ENCODE peak calls at places on chromosomes 3 and 15, in eight cellular contexts. One of them, this sample, is unnamed.
A peak's percentile ranks its signal among the peaks of the same experiment; 100 is the strongest.

GRCh38 chr15:40182358-40183029 is 21.6 kb downstream of the BUB1B start:
- DNase-seq in Daoy: no peak
- DNase-seq in transverse colon: no peak
- DNase-seq in posterior cingulate gyrus: no peak
- DNase-seq in astrocyte of the spinal cord: peak; percentile 24
- DNase-seq in GM23338: no peak
- DNase-seq in activated CD4-positive, alpha-beta T cell treated with anti-CD3 and anti-CD28 coated beads, Interleukin-2, amount 10 ng/mL, durations not matched to agents 7 days and 5 days: no peak
- DNase-seq in endodermal cell: no peak
- DNase-seq in this sample: no peak

GRCh38 chr15:90211440-90212168 is 10.5 kb downstream of the SEMA4B start:
- DNase-seq in activated CD4-positive, alpha-beta T cell treated with anti-CD3 and anti-CD28 coated beads, Interleukin-2, amount 10 ng/mL, durations not matched to agents 7 days and 5 days: no peak
- DNase-seq in Daoy: peak; percentile 95
- DNase-seq in astrocyte of the spinal cord: peak; percentile 60
- DNase-seq in posterior cingulate gyrus: no peak
- DNase-seq in GM23338: no peak
- DNase-seq in transverse colon: peak; percentile 90
- DNase-seq in endodermal cell: no peak
- DNase-seq in this sample: peak; percentile 36

GRCh38 chr15:95440712-95441111 is 889.8 kb upstream of the NR2F2 start:
- DNase-seq in GM23338: no peak
- DNase-seq in transverse colon: no peak
- DNase-seq in activated CD4-positive, alpha-beta T cell treated with anti-CD3 and anti-CD28 coated beads, Interleukin-2, amount 10 ng/mL, durations not matched to agents 7 days and 5 days: no peak
- DNase-seq in endodermal cell: no peak
- DNase-seq in Daoy: no peak
- DNase-seq in astrocyte of the spinal cord: no peak
- DNase-seq in posterior cingulate gyrus: no peak
- DNase-seq in this sample: no peak

GRCh38 chr15:69082556-69082955 is 68.1 kb downstream of the NOX5 start:
- DNase-seq in posterior cingulate gyrus: no peak
- DNase-seq in Daoy: no peak
- DNase-seq in GM23338: no peak
- DNase-seq in activated CD4-positive, alpha-beta T cell treated with anti-CD3 and anti-CD28 coated beads, Interleukin-2, amount 10 ng/mL, durations not matched to agents 7 days and 5 days: no peak
- DNase-seq in astrocyte of the spinal cord: no peak
- DNase-seq in transverse colon: no peak
- DNase-seq in endodermal cell: no peak
- DNase-seq in this sample: no peak

GRCh38 chr3:127141921-127142730 is 50.8 kb upstream of the PRR23E start:
- DNase-seq in activated CD4-positive, alpha-beta T cell treated with anti-CD3 and anti-CD28 coated beads, Interleukin-2, amount 10 ng/mL, durations not matched to agents 7 days and 5 days: no peak
- DNase-seq in astrocyte of the spinal cord: no peak
- DNase-seq in endodermal cell: peak; percentile 67
- DNase-seq in Daoy: peak; percentile 29
- DNase-seq in GM23338: no peak
- DNase-seq in transverse colon: peak; percentile 73
- DNase-seq in posterior cingulate gyrus: no peak
- DNase-seq in this sample: no peak

GRCh38 chr15:59168536-59168935 is 38.1 kb upstream of the LDHAL6B start:
- DNase-seq in Daoy: peak; percentile 65
- DNase-seq in astrocyte of the spinal cord: no peak
- DNase-seq in GM23338: no peak
- DNase-seq in posterior cingulate gyrus: no peak
- DNase-seq in endodermal cell: no peak
- DNase-seq in activated CD4-positive, alpha-beta T cell treated with anti-CD3 and anti-CD28 coated beads, Interleukin-2, amount 10 ng/mL, durations not matched to agents 7 days and 5 days: no peak
- DNase-seq in transverse colon: no peak
- DNase-seq in this sample: peak; percentile 67

GRCh38 chr3:25664066-25664809 is 469 bp downstream of the TOP2B start:
- DNase-seq in transverse colon: peak; percentile 77
- DNase-seq in GM23338: peak; percentile 72
- DNase-seq in endodermal cell: peak; percentile 87
- DNase-seq in Daoy: peak; percentile 59
- DNase-seq in activated CD4-positive, alpha-beta T cell treated with anti-CD3 and anti-CD28 coated beads, Interleukin-2, amount 10 ng/mL, durations not matched to agents 7 days and 5 days: peak; percentile 53
- DNase-seq in astrocyte of the spinal cord: peak; percentile 46
- DNase-seq in posterior cingulate gyrus: peak; percentile 69
- DNase-seq in this sample: peak; percentile 81

GRCh38 chr3:13379191-13379830 is 40.8 kb downstream of the NUP210 start:
- DNase-seq in astrocyte of the spinal cord: peak; percentile 85
- DNase-seq in endodermal cell: no peak
- DNase-seq in Daoy: peak; percentile 70
- DNase-seq in GM23338: no peak
- DNase-seq in activated CD4-positive, alpha-beta T cell treated with anti-CD3 and anti-CD28 coated beads, Interleukin-2, amount 10 ng/mL, durations not matched to agents 7 days and 5 days: no peak
- DNase-seq in transverse colon: no peak
- DNase-seq in posterior cingulate gyrus: peak; percentile 62
- DNase-seq in this sample: peak; percentile 89

GRCh38 chr3:43921056-43921455 is 230.3 kb downstream of the ABHD5 start:
- DNase-seq in Daoy: no peak
- DNase-seq in transverse colon: no peak
- DNase-seq in astrocyte of the spinal cord: peak; percentile 30
- DNase-seq in activated CD4-positive, alpha-beta T cell treated with anti-CD3 and anti-CD28 coated beads, Interleukin-2, amount 10 ng/mL, durations not matched to agents 7 days and 5 days: no peak
- DNase-seq in GM23338: peak; percentile 55
- DNase-seq in endodermal cell: no peak
- DNase-seq in posterior cingulate gyrus: no peak
- DNase-seq in this sample: no peak

GRCh38 chr3:123246846-123247245 is 45.1 kb downstream of the SEC22A start:
- DNase-seq in GM23338: no peak
- DNase-seq in Daoy: no peak
- DNase-seq in activated CD4-positive, alpha-beta T cell treated with anti-CD3 and anti-CD28 coated beads, Interleukin-2, amount 10 ng/mL, durations not matched to agents 7 days and 5 days: no peak
- DNase-seq in posterior cingulate gyrus: no peak
- DNase-seq in astrocyte of the spinal cord: no peak
- DNase-seq in endodermal cell: no peak
- DNase-seq in transverse colon: no peak
- DNase-seq in this sample: no peak

GRCh38 chr3:68648494-68648893 is 283.9 kb downstream of the TAFA4 start:
- DNase-seq in transverse colon: no peak
- DNase-seq in endodermal cell: no peak
- DNase-seq in posterior cingulate gyrus: no peak
- DNase-seq in Daoy: no peak
- DNase-seq in astrocyte of the spinal cord: no peak
- DNase-seq in GM23338: no peak
- DNase-seq in activated CD4-positive, alpha-beta T cell treated with anti-CD3 and anti-CD28 coated beads, Interleukin-2, amount 10 ng/mL, durations not matched to agents 7 days and 5 days: no peak
- DNase-seq in this sample: no peak

GRCh38 chr3:192063570-192063969 is 602.6 kb downstream of the PYDC2 start:
- DNase-seq in GM23338: peak; percentile 74
- DNase-seq in endodermal cell: peak; percentile 84
- DNase-seq in transverse colon: peak; percentile 59
- DNase-seq in activated CD4-positive, alpha-beta T cell treated with anti-CD3 and anti-CD28 coated beads, Interleukin-2, amount 10 ng/mL, durations not matched to agents 7 days and 5 days: no peak
- DNase-seq in Daoy: peak; percentile 81
- DNase-seq in astrocyte of the spinal cord: peak; percentile 33
- DNase-seq in posterior cingulate gyrus: no peak
- DNase-seq in this sample: no peak

GRCh38 chr3:124075758-124076157 is 83.8 kb upstream of the ROPN1 start:
- DNase-seq in endodermal cell: no peak
- DNase-seq in GM23338: no peak
- DNase-seq in Daoy: peak; percentile 52
- DNase-seq in posterior cingulate gyrus: no peak
- DNase-seq in transverse colon: no peak
- DNase-seq in astrocyte of the spinal cord: peak; percentile 2
- DNase-seq in activated CD4-positive, alpha-beta T cell treated with anti-CD3 and anti-CD28 coated beads, Interleukin-2, amount 10 ng/mL, durations not matched to agents 7 days and 5 days: no peak
- DNase-seq in this sample: peak; percentile 20

GRCh38 chr15:79923068-79923514 is 26.3 kb upstream of the MTHFS start:
- DNase-seq in activated CD4-positive, alpha-beta T cell treated with anti-CD3 and anti-CD28 coated beads, Interleukin-2, amount 10 ng/mL, durations not matched to agents 7 days and 5 days: peak; percentile 71
- DNase-seq in transverse colon: peak; percentile 81
- DNase-seq in astrocyte of the spinal cord: peak; percentile 57
- DNase-seq in Daoy: peak; percentile 49
- DNase-seq in posterior cingulate gyrus: peak; percentile 38
- DNase-seq in endodermal cell: peak; percentile 87
- DNase-seq in GM23338: peak; percentile 77
- DNase-seq in this sample: peak; percentile 77

GRCh38 chr3:98259707-98260106 is 4.3 kb upstream of the OR5H6 start:
- DNase-seq in GM23338: peak; percentile 75
- DNase-seq in transverse colon: no peak
- DNase-seq in Daoy: no peak
- DNase-seq in astrocyte of the spinal cord: no peak
- DNase-seq in activated CD4-positive, alpha-beta T cell treated with anti-CD3 and anti-CD28 coated beads, Interleukin-2, amount 10 ng/mL, durations not matched to agents 7 days and 5 days: no peak
- DNase-seq in endodermal cell: peak; percentile 77
- DNase-seq in posterior cingulate gyrus: no peak
- DNase-seq in this sample: no peak

GRCh38 chr15:35381328-35381727 is 164.6 kb downstream of the DPH6 start:
- DNase-seq in posterior cingulate gyrus: no peak
- DNase-seq in Daoy: no peak
- DNase-seq in astrocyte of the spinal cord: no peak
- DNase-seq in GM23338: no peak
- DNase-seq in endodermal cell: no peak
- DNase-seq in transverse colon: no peak
- DNase-seq in activated CD4-positive, alpha-beta T cell treated with anti-CD3 and anti-CD28 coated beads, Interleukin-2, amount 10 ng/mL, durations not matched to agents 7 days and 5 days: no peak
- DNase-seq in this sample: no peak

GRCh38 chr3:128279594-128279880 is 126.3 kb downstream of the EEFSEC start:
- DNase-seq in astrocyte of the spinal cord: no peak
- DNase-seq in GM23338: no peak
- DNase-seq in endodermal cell: peak; percentile 48
- DNase-seq in activated CD4-positive, alpha-beta T cell treated with anti-CD3 and anti-CD28 coated beads, Interleukin-2, amount 10 ng/mL, durations not matched to agents 7 days and 5 days: no peak
- DNase-seq in transverse colon: no peak
- DNase-seq in posterior cingulate gyrus: no peak
- DNase-seq in Daoy: no peak
- DNase-seq in this sample: no peak

GRCh38 chr3:197599089-197599765 is 43.5 kb upstream of the BDH1 start:
- DNase-seq in endodermal cell: peak; percentile 94
- DNase-seq in GM23338: peak; percentile 86
- DNase-seq in activated CD4-positive, alpha-beta T cell treated with anti-CD3 and anti-CD28 coated beads, Interleukin-2, amount 10 ng/mL, durations not matched to agents 7 days and 5 days: peak; percentile 87
- DNase-seq in posterior cingulate gyrus: peak; percentile 78
- DNase-seq in astrocyte of the spinal cord: peak; percentile 83
- DNase-seq in transverse colon: peak; percentile 81
- DNase-seq in Daoy: peak; percentile 75
- DNase-seq in this sample: peak; percentile 82

GRCh38 chr15:73190189-73190601 is 137.9 kb downstream of the NEO1 start:
- DNase-seq in GM23338: no peak
- DNase-seq in posterior cingulate gyrus: no peak
- DNase-seq in Daoy: no peak
- DNase-seq in transverse colon: no peak
- DNase-seq in endodermal cell: no peak
- DNase-seq in astrocyte of the spinal cord: peak; percentile 8
- DNase-seq in activated CD4-positive, alpha-beta T cell treated with anti-CD3 and anti-CD28 coated beads, Interleukin-2, amount 10 ng/mL, durations not matched to agents 7 days and 5 days: no peak
- DNase-seq in this sample: peak; percentile 63

This sample was measured in GM23248.